ENCODE peak calls at places on chromosomes 12 and 14, in eight cellular contexts. Z is T-helper 9 cell; O is GM12864; D is activated CD8-positive, alpha-beta memory T cell treated with anti-CD3 and anti-CD28 coated beads for 24 hours; C is NCI-H748 treated with DMSO at 0.1 percent for 48 hours; E is mesothelial cell of epicardium; N is cardiac septum; X is B cell. I is an unnamed sample.

GRCh38 chr12:114996382-114996781 is 312.4 kb upstream of the TBX3 start:
- DNase-seq in Z (no peak), O (no peak), D (no peak), C (no peak), E (no peak), N (no peak), X (no peak), I (no peak)

GRCh38 chr12:56190695-56191155 is 1.4 kb upstream of the SMARCC2 start:
- DNase-seq in Z (no peak), O (no peak), D (no peak), C (no peak), E (no peak), N (no peak), X (no peak), I (no peak)

GRCh38 chr12:41032386-41032785 is 155.7 kb upstream of the PDZRN4 start:
- DNase-seq in Z (no peak), O (no peak), D (no peak), C (no peak), E (no peak), N (no peak), X (no peak), I (no peak)

GRCh38 chr12:58925733-58926113 is 5.4 kb upstream of the LRIG3 start:
- DNase-seq in Z (no peak), O (no peak), D (no peak), C (no peak), E (no peak), N (no peak), X (no peak), I (no peak)

GRCh38 chr12:74031045-74031444 is 506.6 kb upstream of the ATXN7L3B start:
- DNase-seq in Z (no peak), O (no peak), D (no peak), C (no peak), E (no peak), N (no peak), X (no peak), I (no peak)

GRCh38 chr14:32472512-32473472 is 143.7 kb downstream of the AKAP6 start:
- DNase-seq in Z (no peak), O (no peak), D (no peak), C (peak), E (no peak), N (no peak), X (no peak), I (no peak)

GRCh38 chr12:67449591-67450052 is 180.5 kb downstream of the CAND1 start:
- DNase-seq in Z (no peak), O (peak), D (peak), C (no peak), E (no peak), N (no peak), X (no peak), I (no peak)

GRCh38 chr12:108349245-108349644 is 10.1 kb upstream of the CMKLR1 start:
- DNase-seq in Z (no peak), O (no peak), D (no peak), C (no peak), E (no peak), N (no peak), X (no peak), I (no peak)

GRCh38 chr12:98653866-98654493 is 8.9 kb downstream of the APAF1 start:
- DNase-seq in Z (no peak), O (no peak), D (no peak), C (peak), E (no peak), N (no peak), X (peak), I (no peak)

GRCh38 chr14:54211562-54212308 is 185.1 kb upstream of the CDKN3 start:
- DNase-seq in Z (no peak), O (no peak), D (no peak), C (no peak), E (no peak), N (no peak), X (no peak), I (no peak)

GRCh38 chr14:73524493-73524892 is 12.4 kb upstream of the ACOT1 start:
- DNase-seq in Z (no peak), O (no peak), D (no peak), C (no peak), E (no peak), N (no peak), X (no peak), I (no peak)

GRCh38 chr12:17132336-17132735 is 526.4 kb upstream of the LMO3 start:
- DNase-seq in Z (no peak), O (no peak), D (no peak), C (no peak), E (no peak), N (no peak), X (no peak), I (no peak)

GRCh38 chr12:52794479-52795331 is 1.2 kb downstream of the KRT3 start:
- DNase-seq in Z (no peak), O (no peak), D (no peak), C (no peak), E (no peak), N (no peak), X (no peak), I (peak)

GRCh38 chr12:45553204-45553603 is 176.3 kb upstream of the ARID2 start:
- DNase-seq in Z (no peak), O (no peak), D (no peak), C (peak), E (no peak), N (no peak), X (no peak), I (no peak)

GRCh38 chr12:116354534-116354933 is 77.0 kb upstream of the MED13L start:
- DNase-seq in Z (no peak), O (no peak), D (no peak), C (no peak), E (no peak), N (no peak), X (no peak), I (no peak)

GRCh38 chr12:21433525-21433924 is 3.9 kb upstream of the PYROXD1 start:
- DNase-seq in Z (no peak), O (no peak), D (no peak), C (no peak), E (no peak), N (no peak), X (no peak), I (no peak)

GRCh38 chr14:67270354-67270753 is 29.1 kb downstream of the PALS1 start:
- DNase-seq in Z (no peak), O (no peak), D (no peak), C (no peak), E (no peak), N (no peak), X (no peak), I (no peak)

GRCh38 chr12:67442347-67442841 is 173.2 kb downstream of the CAND1 start:
- DNase-seq in Z (no peak), O (no peak), D (no peak), C (peak), E (no peak), N (no peak), X (no peak), I (no peak)

GRCh38 chr12:97386133-97386581 is 76.4 kb upstream of the RMST start:
- DNase-seq in Z (no peak), O (no peak), D (no peak), C (no peak), E (no peak), N (no peak), X (no peak), I (no peak)

GRCh38 chr12:96036765-96037455 is 1.5 kb upstream of the LTA4H start:
- DNase-seq in Z (no peak), O (no peak), D (no peak), C (no peak), E (no peak), N (no peak), X (no peak), I (no peak)

GRCh38 chr12:108551556-108551955 is 9.4 kb downstream of the SART3 start:
- DNase-seq in Z (no peak), O (no peak), D (no peak), C (no peak), E (no peak), N (no peak), X (no peak), I (no peak)

GRCh38 chr14:104367811-104368750 is 211.5 kb upstream of the C14orf180 start:
- DNase-seq in Z (no peak), O (no peak), D (no peak), C (no peak), E (no peak), N (no peak), X (no peak), I (peak)

GRCh38 chr14:81286574-81287370 is 66.0 kb upstream of the GTF2A1 start:
- DNase-seq in Z (no peak), O (no peak), D (no peak), C (no peak), E (no peak), N (no peak), X (no peak), I (no peak)

GRCh38 chr12:109098671-109099070 is 1.3 kb downstream of the UNG start:
- DNase-seq in Z (no peak), O (no peak), D (no peak), C (no peak), E (no peak), N (no peak), X (no peak), I (no peak)

GRCh38 chr12:65106948-65107347 is 14.2 kb downstream of the WIF1 start:
- DNase-seq in Z (no peak), O (no peak), D (no peak), C (no peak), E (no peak), N (no peak), X (no peak), I (no peak)

GRCh38 chr14:50785506-50786063 is 45.4 kb downstream of the NIN start:
- DNase-seq in Z (no peak), O (no peak), D (peak), C (no peak), E (no peak), N (no peak), X (no peak), I (no peak)

GRCh38 chr12:67025543-67026114 is 243.5 kb upstream of the CAND1 start:
- DNase-seq in Z (peak), O (peak), D (peak), C (peak), E (no peak), N (no peak), X (peak), I (no peak)

I was measured in posterior vena cava.